ENCODE peak calls at places on chromosomes 5 and 9, in seven cellular contexts. L is hepatocyte, Y is GM23338, S is GM23248, B is PC-3, J is MM.1S, E is HCT116. N is an unnamed sample. For H3K9me2, the result is how much of the 10 kb centered on the place peaks cover.

GRCh38 chr9:88280816-88281382 is 107.3 kb upstream of the SPIN1 start:
- DNase-seq in B (no peak), Y (peak), E (no peak), S (peak), J (peak), L (no peak), N (peak)

GRCh38 chr5:171492781-171493180 is 73.3 kb downstream of the FGF18 start:
- DNase-seq in S (peak), E (peak), L (no peak), Y (peak), B (no peak), J (no peak), N (no peak)

GRCh38 chr5:143400541-143401252 is 2.8 kb downstream of the NR3C1 start:
- DNase-seq in E (no peak), L (no peak), Y (no peak), B (no peak), J (peak), S (peak), N (no peak)

GRCh38 chr5:80437326-80437725 is 29.5 kb downstream of the ZFYVE16 start:
- DNase-seq in S (no peak), J (no peak), E (no peak), L (no peak), B (no peak), Y (no peak), N (no peak)

GRCh38 chr9:22588918-22589317 is 142.3 kb downstream of the DMRTA1 start:
- DNase-seq in J (no peak), E (no peak), L (no peak), S (no peak), Y (no peak), B (no peak), N (no peak)

GRCh38 chr5:33713087-33713486 is 178.7 kb downstream of the ADAMTS12 start:
- DNase-seq in J (peak), L (no peak), E (no peak), S (no peak), Y (no peak), B (no peak), N (no peak)

GRCh38 chr5:128341056-128341455 is 197.0 kb downstream of the FBN2 start:
- DNase-seq in B (no peak), Y (no peak), E (no peak), J (no peak), L (peak), S (peak), N (no peak)

GRCh38 chr5:43041131-43041668 is 1.1 kb upstream of the ANXA2R start:
- DNase-seq in Y (no peak), S (no peak), B (no peak), J (no peak), E (no peak), L (peak), N (no peak)

GRCh38 chr5:123880875-123881274 is 368.9 kb downstream of the CSNK1G3 start:
- DNase-seq in Y (no peak), E (no peak), L (no peak), J (no peak), S (no peak), B (no peak), N (no peak)

GRCh38 chr5:2139478-2139877 is 256.8 kb upstream of the IRX4 start:
- DNase-seq in L (no peak), Y (no peak), B (no peak), S (no peak), E (no peak), J (no peak), N (no peak)
- H3K9me2 ChIP-seq in L (under half), Y (under half), B (under half), S (under half), E (under half), J (under half), N (under half)

GRCh38 chr5:157994271-157994691 is 135.3 kb upstream of the CLINT1 start:
- DNase-seq in E (no peak), J (no peak), B (peak), S (no peak), L (no peak), Y (no peak), N (no peak)
- TF ChIP-seq EZH2 in E (no peak), J (no peak), B (no peak), S (no peak), L (no peak), Y (no peak), N (no peak)

GRCh38 chr9:78598120-78598519 is 301.2 kb downstream of the PSAT1 start:
- DNase-seq in J (no peak), Y (no peak), L (no peak), E (no peak), B (no peak), S (no peak), N (no peak)

GRCh38 chr9:78595200-78595945 is 298.4 kb downstream of the PSAT1 start:
- DNase-seq in E (no peak), J (no peak), L (no peak), Y (no peak), B (no peak), S (peak), N (no peak)

GRCh38 chr9:78605029-78605930 is 308.4 kb downstream of the PSAT1 start:
- DNase-seq in Y (peak), J (no peak), E (no peak), S (no peak), B (no peak), L (no peak), N (no peak)

GRCh38 chr9:78601957-78602565 is 305.1 kb downstream of the PSAT1 start:
- DNase-seq in J (peak), E (peak), S (peak), L (peak), Y (peak), B (peak), N (no peak)

DNA sequence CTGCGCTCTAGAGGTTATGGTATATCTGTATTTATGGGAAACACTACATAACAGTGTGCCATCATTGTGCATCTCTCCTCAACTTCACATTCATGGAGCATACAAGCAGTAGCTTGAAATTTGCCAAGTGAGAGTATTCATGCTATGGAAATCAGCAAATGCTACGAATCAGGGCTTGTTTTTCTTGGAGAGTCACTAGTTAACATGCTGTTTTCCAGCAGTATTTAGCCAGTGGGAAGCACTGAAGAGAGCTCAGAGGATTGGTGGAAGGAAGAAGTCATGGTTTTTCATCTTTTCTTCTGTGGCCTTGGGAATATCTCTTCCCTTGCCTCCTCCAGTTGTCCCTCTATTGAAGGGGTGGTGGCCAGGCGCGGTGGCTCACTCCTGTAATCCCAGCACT is 303.0 kb downstream of the PSAT1 start:
- DNase-seq in B (no peak), S (no peak), J (no peak), Y (no peak), E (no peak), L (no peak), N (no peak)
- H3K9me2 ChIP-seq in B (under half), S (under half), J (under half), Y (under half), E (under half), L (under half), N (under half)

GRCh38 chr5:77461287-77461686 is 30.8 kb downstream of the WDR41 start:
- DNase-seq in S (no peak), Y (no peak), L (no peak), E (no peak), J (no peak), B (no peak), N (no peak)
- TF ChIP-seq EZH2 in S (no peak), Y (no peak), L (no peak), E (no peak), J (no peak), B (no peak), N (no peak)

DNA sequence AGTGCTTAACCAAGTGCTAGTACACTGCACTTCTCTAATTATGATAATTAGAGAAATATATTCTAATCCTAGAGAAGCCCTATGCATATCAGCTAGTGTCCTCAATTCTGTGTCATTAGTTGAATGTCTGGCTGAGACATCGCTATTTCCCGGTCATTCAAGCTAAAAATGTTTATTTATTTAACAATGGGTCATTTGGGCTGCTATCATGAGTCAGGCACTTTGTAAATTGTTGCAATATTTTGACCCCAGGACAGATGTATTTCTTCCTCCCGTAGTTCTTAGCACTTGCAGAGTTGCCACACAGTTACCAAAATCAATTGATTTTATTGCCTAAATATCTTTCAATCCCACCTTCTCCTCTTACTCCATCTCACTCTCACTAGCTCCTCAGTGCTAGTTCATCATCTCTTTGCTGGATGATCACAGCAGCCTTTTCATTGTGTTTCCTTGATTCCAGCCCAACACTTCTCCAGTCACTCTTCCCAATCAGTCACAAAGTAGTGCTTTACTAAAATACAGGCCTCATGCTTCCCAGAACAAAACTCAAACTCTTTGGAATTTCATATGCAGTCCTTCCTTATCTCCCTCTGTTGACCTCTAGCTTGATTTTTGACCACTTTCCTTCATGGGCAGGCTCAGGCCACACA is 200.8 kb upstream of the PAPPA start:
- DNase-seq in E (no peak), B (peak), L (no peak), J (no peak), S (peak), Y (no peak), N (peak)
- H3K9me2 ChIP-seq in E (under half), B (under half), L (under half), J (under half), S (under half), Y (under half), N (under half)

GRCh38 chr9:34589656-34590375 is at the start of gene CNTFR:
- DNase-seq in J (no peak), Y (peak), B (no peak), E (no peak), S (peak), L (peak), N (no peak)

GRCh38 chr9:34591911-34592866 is 2.7 kb upstream of the CNTFR start:
- DNase-seq in S (no peak), L (no peak), Y (no peak), J (no peak), B (no peak), E (no peak), N (no peak)

GRCh38 chr9:34592895-34593601 is 3.5 kb upstream of the CNTFR start:
- DNase-seq in Y (peak), L (peak), B (peak), E (no peak), S (peak), J (no peak), N (no peak)

GRCh38 chr9:34590376-34591090 is 1.0 kb upstream of the CNTFR start:
- DNase-seq in J (no peak), L (no peak), E (no peak), S (no peak), Y (peak), B (no peak), N (no peak)

GRCh38 chr9:34591091-34591910 is 1.8 kb upstream of the CNTFR start:
- DNase-seq in E (peak), Y (peak), J (peak), S (peak), L (peak), B (peak), N (peak)
- TF ChIP-seq EZH2 in E (no peak), Y (peak), J (no peak), S (no peak), L (peak), B (no peak), N (peak)

DNA sequence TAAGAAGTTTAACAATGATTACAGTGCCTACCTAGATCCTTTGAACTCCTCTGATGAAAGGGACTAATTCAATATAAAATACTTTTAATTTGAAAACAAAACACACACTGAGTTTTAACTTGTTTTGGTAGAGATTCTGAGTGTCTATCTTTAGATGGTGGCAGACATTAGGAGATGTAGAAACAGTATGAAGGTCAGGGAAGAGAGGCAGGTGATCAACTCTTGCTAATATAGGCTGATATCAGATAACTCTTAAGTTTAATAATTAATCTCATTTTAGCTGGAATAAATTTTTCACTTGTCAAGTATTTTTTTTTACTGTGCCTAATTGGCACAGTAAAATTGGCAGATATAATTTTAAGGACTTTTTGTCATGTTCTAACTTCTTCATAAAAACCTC is 30.8 kb downstream of the POC5 start:
- DNase-seq in L (no peak), S (no peak), Y (no peak), E (no peak), B (no peak), J (no peak), N (no peak)
- H3K9me2 ChIP-seq in L (under half), S (under half), Y (under half), E (under half), B (under half), J (under half), N (under half)